ENCODE peak calls at places on chromosomes 3 and 15, in six cellular contexts. Y is stimulated activated CD8-positive, alpha-beta memory T cell treated with anti-CD3 and anti-CD28 coated beads, Interleukin-7, amount 100 ng/mL, for 1 hour; N is Right ventricle myocardium superior; I is iris pigment epithelial cell; X is GM13976; H is upper lobe of right lung. U is an unnamed sample.

GRCh38 chr3:4600526-4600925 is 107.4 kb downstream of the ITPR1 start:
- DNase-seq in Y (no peak), N (no peak), I (no peak), X (no peak), H (no peak), U (no peak)

GRCh38 chr15:78394981-78395619 is 42.9 kb upstream of the IREB2 start:
- DNase-seq in Y (no peak), N (no peak), I (no peak), X (no peak), H (no peak), U (no peak)

GRCh38 chr3:41200669-41201021 is 1.3 kb downstream of the CTNNB1 start:
- DNase-seq in Y (no peak), N (no peak), I (peak; percentile 80), X (no peak), H (no peak), U (peak; percentile 49)

GRCh38 chr15:85691350-85692240 is 103.1 kb downstream of the KLHL25 start:
- DNase-seq in Y (no peak), N (no peak), I (no peak), X (no peak), H (no peak), U (peak; percentile 70)

GRCh38 chr3:144107923-144108322 is 136.3 kb downstream of the DIPK2A start:
- DNase-seq in Y (no peak), N (no peak), I (no peak), X (no peak), H (no peak), U (no peak)

GRCh38 chr3:24583004-24583403 is 88.4 kb upstream of the THRB start:
- DNase-seq in Y (no peak), N (no peak), I (peak; percentile 44), X (no peak), H (no peak), U (no peak)

GRCh38 chr15:76282451-76282850 is 28.8 kb downstream of the ETFA start:
- DNase-seq in Y (no peak), N (no peak), I (no peak), X (no peak), H (no peak), U (no peak)

GRCh38 chr3:123283657-123284398 is 82.1 kb downstream of the SEC22A start:
- DNase-seq in Y (no peak), N (no peak), I (no peak), X (no peak), H (no peak), U (no peak)

GRCh38 chr3:156151824-156152428 is 31.5 kb downstream of the KCNAB1 start:
- DNase-seq in Y (no peak), N (peak; percentile 79), I (peak; percentile 69), X (peak; percentile 41), H (peak; percentile 77), U (peak; percentile 79)

GRCh38 chr3:52874869-52875588 is 22.3 kb downstream of the STIMATE start:
- DNase-seq in Y (no peak), N (no peak), I (no peak), X (no peak), H (no peak), U (peak; percentile 48)

GRCh38 chr3:8994226-8994625 is 31.0 kb upstream of the RAD18 start:
- DNase-seq in Y (no peak), N (no peak), I (no peak), X (no peak), H (no peak), U (no peak)

GRCh38 chr3:27311400-27311799 is 57.8 kb downstream of the NEK10 start:
- DNase-seq in Y (no peak), N (no peak), I (peak; percentile 93), X (no peak), H (no peak), U (no peak)

GRCh38 chr15:29896062-29896461 is 73.8 kb upstream of the TJP1 start:
- DNase-seq in Y (no peak), N (no peak), I (no peak), X (no peak), H (no peak), U (no peak)

GRCh38 chr3:124429129-124429815 is 301.0 kb upstream of the UMPS start:
- DNase-seq in Y (no peak), N (no peak), I (peak; percentile 50), X (no peak), H (no peak), U (no peak)

GRCh38 chr3:15819576-15819975 is 21.8 kb upstream of the ANKRD28 start:
- DNase-seq in Y (no peak), N (no peak), I (no peak), X (no peak), H (no peak), U (no peak)

GRCh38 chr15:45441686-45442085 is 63.3 kb upstream of the GATM start:
- DNase-seq in Y (no peak), N (no peak), I (no peak), X (no peak), H (no peak), U (no peak)

GRCh38 chr15:25177955-25178801 is 223.4 kb downstream of the SNRPN start:
- DNase-seq in Y (no peak), N (peak; percentile 26), I (no peak), X (no peak), H (peak; percentile 56), U (no peak)

GRCh38 chr3:124078978-124079911 is 87.3 kb upstream of the ROPN1 start:
- DNase-seq in Y (no peak), N (no peak), I (peak; percentile 31), X (no peak), H (no peak), U (peak; percentile 37)

GRCh38 chr3:71560665-71561064 is 22.9 kb downstream of the FOXP1 start:
- DNase-seq in Y (no peak), N (no peak), I (peak; percentile 60), X (no peak), H (no peak), U (no peak)

U was measured in activated CD8-positive, alpha-beta T cell treated with anti-CD3 and anti-CD28 coated beads for 36 hours.